ENCODE peak calls at places on chromosomes 4 and X, in four cellular contexts. K is suprapubic skin; U is SJSA1; Q is CD8-positive, alpha-beta T cell. J is an unnamed sample. For H3K36me3, the result is how much of the 10 kb centered on the place peaks cover.

GRCh38 chrX:68684291-68684918 is 36.9 kb downstream of the STARD8 start:
- DNase-seq in U (no peak), K (no peak), Q (no peak), J (no peak)

GRCh38 chr4:8763966-8764901 is 107.4 kb downstream of the HMX1 start:
- DNase-seq in K (peak), U (no peak), Q (no peak), J (no peak)

GRCh38 chr4:122117743-122118142 is 34.4 kb upstream of the BLTP1 start:
- DNase-seq in Q (peak), K (no peak), U (no peak), J (peak)

GRCh38 chr4:59629348-59629747 is 1570.8 kb upstream of the ADGRL3 start:
- DNase-seq in Q (no peak), U (no peak), K (no peak), J (no peak)

GRCh38 chr4:24793219-24794005 is 2.0 kb upstream of the SOD3 start:
- DNase-seq in Q (no peak), K (peak), U (no peak), J (no peak)

GRCh38 chr4:77493829-77494551 is 111.6 kb upstream of the CXCL13 start:
- DNase-seq in Q (no peak), K (no peak), U (no peak), J (no peak)

GRCh38 chr4:158860856-158861255 is 92.0 kb downstream of the FNIP2 start:
- DNase-seq in K (no peak), Q (no peak), U (no peak), J (peak)

GRCh38 chrX:38754102-38754790 is 47.0 kb upstream of the MID1IP1 start:
- DNase-seq in Q (no peak), U (no peak), K (no peak), J (peak)

GRCh38 chr4:85132117-85132516 is 165.6 kb upstream of the WDFY3 start:
- DNase-seq in Q (no peak), U (no peak), K (no peak), J (no peak)

GRCh38 chrX:10508891-10509290 is 111.5 kb downstream of the MID1 start:
- DNase-seq in K (no peak), U (no peak), Q (no peak), J (no peak)

GRCh38 chrX:72461766-72462165 is 110.9 kb downstream of the HDAC8 start:
- DNase-seq in K (no peak), Q (no peak), U (no peak), J (no peak)

GRCh38 chrX:149283853-149284252 is 221.3 kb downstream of the IDS start:
- DNase-seq in Q (no peak), U (no peak), K (no peak), J (no peak)

GRCh38 chrX:149282909-149283308 is 222.2 kb downstream of the IDS start:
- DNase-seq in K (no peak), U (no peak), Q (no peak), J (no peak)

GRCh38 chrX:149284616-149285015 is 220.5 kb downstream of the IDS start:
- DNase-seq in K (no peak), Q (no peak), U (no peak), J (no peak)

DNA sequence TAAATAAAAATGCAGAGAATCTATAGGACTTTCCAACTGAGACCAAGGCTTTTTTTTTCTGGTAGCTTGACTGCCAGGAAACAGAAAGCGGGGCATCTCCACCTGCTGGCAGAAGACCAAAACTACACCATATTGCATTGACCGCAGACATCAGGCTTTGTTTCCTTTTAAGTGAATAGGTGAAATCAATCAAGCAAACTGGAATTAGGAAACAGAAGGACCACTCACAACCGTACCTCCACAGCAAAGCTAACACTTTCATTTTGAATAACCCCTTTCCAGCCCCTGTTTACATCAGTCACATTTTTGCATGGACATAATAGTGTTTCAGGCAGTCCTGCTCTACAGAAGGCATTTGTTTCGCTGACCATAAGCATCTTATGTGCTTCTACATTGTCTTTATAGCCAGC is 218.2 kb downstream of the IDS start:
- DNase-seq in U (no peak), Q (peak), K (no peak), J (peak)
- H3K27ac ChIP-seq in U (no peak), Q (no peak), K (no peak), J (no peak)

DNA sequence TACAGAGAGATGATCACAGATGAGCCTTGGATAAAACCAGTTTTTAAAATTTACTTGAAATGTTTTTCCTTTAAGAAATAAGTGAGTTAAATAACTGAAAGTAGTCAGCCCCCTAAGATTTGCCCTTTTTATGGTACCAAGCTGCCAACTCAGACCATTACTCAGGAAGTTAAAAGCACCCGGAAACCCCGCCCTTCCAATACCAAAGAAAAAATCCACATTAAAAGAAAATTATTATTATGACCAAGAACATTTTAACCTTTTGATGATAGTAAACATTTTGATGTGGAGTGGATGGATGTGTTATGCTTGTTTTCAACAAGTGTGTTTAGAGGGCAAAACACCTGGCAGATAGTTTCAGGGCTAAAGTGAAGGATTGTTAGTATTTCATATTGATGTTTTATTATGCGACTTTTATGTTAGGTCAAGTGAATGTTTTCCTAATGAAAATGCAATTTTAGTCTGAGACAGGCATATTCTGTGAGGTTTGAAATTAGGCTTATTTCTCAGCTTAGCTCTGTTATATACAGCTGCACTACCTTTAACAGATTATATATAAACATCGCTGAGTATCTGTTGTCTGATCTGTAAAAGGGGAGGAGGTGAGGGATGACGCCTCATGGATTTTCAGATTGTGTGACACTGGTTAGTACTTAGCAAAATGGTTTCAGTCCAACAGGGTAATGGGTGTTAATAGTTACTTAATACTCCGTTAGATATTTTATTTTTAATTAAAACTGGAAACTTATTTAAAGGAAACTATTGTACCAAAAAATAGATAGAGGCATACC is 89.0 kb downstream of the KDM6A start:
- DNase-seq in Q (no peak), U (no peak), K (no peak), J (no peak)
- H3K36me3 ChIP-seq in Q (under half), U (under half), K (under half), J (under half)

GRCh38 chr4:1248262-1249147 is at the start of gene CTBP1:
- DNase-seq in Q (peak), K (peak), U (peak), J (peak)

GRCh38 chr4:1247811-1248261 is 1.1 kb downstream of the CTBP1 start:
- DNase-seq in Q (no peak), K (peak), U (no peak), J (no peak)

GRCh38 chr4:1245481-1246051 is 3.4 kb downstream of the CTBP1 start:
- DNase-seq in K (peak), U (no peak), Q (no peak), J (no peak)

GRCh38 chr4:1246111-1246881 is 2.6 kb downstream of the CTBP1 start:
- DNase-seq in U (no peak), Q (no peak), K (peak), J (no peak)

GRCh38 chr4:1246901-1247810 is 1.8 kb downstream of the CTBP1 start:
- DNase-seq in U (no peak), K (peak), Q (no peak), J (peak)
- H3K27ac ChIP-seq in U (peak), K (peak), Q (peak), J (peak)

GRCh38 chr4:1315838-1316536 is 26.3 kb downstream of the MAEA start:
- DNase-seq in Q (no peak), U (no peak), K (no peak), J (no peak)
- H3K36me3 ChIP-seq in Q (under half), U (under half), K (half or more), J (half or more)

GRCh38 chrX:19864736-19865135 is 22.7 kb downstream of the SH3KBP1 start:
- DNase-seq in K (no peak), Q (no peak), U (no peak), J (no peak)

GRCh38 chrX:19865567-19866363 is 21.6 kb downstream of the SH3KBP1 start:
- DNase-seq in U (no peak), Q (no peak), K (no peak), J (no peak)

GRCh38 chrX:19860571-19860970 is 26.8 kb downstream of the SH3KBP1 start:
- DNase-seq in U (no peak), Q (no peak), K (no peak), J (no peak)

GRCh38 chrX:19862634-19863236 is 24.7 kb downstream of the SH3KBP1 start:
- DNase-seq in K (no peak), U (no peak), Q (no peak), J (no peak)

GRCh38 chrX:19863237-19864223 is 23.9 kb downstream of the SH3KBP1 start:
- DNase-seq in K (no peak), Q (no peak), U (no peak), J (no peak)
- H3K27ac ChIP-seq in K (no peak), Q (no peak), U (peak), J (no peak)

DNA sequence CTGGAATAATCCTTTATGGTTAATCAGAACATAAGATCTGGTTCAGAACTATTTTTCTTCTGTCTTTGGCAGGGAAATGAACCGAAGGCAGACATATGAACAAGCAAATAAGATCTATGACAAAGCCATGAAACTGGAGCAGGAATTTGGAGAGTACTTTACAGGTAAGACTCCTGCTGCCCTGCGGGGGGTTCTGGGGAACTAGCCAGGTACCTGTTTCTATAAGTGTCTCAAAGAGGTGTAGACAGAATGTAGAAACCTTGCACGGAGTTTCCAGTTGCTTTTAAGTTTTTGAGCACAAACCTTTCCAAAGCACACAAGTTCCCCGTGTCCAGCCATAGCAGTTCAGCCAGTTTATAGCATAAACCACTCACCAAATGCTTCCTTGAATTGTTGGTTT is 56.2 kb downstream of the DLG3 start:
- DNase-seq in Q (no peak), K (no peak), U (no peak), J (no peak)
- H3K36me3 ChIP-seq in Q (under half), K (under half), U (under half), J (under half)

GRCh38 chrX:102599950-102600579 is 750 bp downstream of the ARMCX5 start:
- DNase-seq in K (no peak), Q (no peak), U (no peak), J (no peak)

GRCh38 chrX:102599084-102599949 is at the start of gene ARMCX5:
- DNase-seq in K (peak), U (peak), Q (peak), J (peak)

GRCh38 chrX:102606115-102606514 is 6.8 kb downstream of the ARMCX5 start:
- DNase-seq in K (no peak), Q (no peak), U (no peak), J (no peak)

DNA sequence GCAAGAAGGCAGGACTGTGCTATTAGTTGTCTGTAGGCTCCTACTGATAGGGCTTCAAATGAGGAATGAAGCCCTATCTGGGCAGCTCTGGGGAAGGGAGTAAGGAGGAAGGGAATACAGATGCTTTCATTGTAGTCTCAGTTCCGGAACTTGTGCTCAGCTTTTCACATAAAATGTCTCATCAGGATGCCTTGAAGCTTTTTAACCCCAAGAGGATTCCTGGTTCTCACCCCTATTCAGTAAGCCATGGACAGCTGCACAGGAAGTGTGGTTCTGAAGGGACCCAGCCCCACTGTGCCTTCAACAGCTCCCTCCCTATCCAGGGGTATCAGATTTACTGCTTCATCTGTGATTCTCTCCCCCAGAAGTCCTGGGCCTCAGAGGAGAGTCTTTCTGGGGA is 5.0 kb downstream of the ARMCX5 start:
- DNase-seq in Q (no peak), K (no peak), U (no peak), J (no peak)
- H3K27ac ChIP-seq in Q (no peak), K (no peak), U (no peak), J (no peak)

DNA sequence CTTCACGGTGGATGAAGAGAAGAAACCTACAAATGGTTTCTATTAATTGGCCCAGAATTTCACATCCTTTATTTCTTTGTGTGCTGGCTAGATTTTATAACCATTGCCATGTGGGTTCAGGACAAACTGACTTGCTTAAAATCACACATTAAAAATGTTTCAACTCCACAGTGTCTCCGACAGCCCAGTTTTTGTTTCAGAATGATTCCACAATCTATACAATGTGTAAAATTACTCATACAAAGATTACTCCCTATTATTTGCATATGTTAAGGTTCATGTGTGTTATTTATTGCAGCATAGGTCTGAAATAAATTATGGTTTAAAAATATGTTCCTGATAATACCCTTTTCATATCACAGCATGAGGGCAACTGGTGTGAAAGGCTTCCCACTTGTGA is 20.6 kb downstream of the DCHS2 start:
- DNase-seq in Q (no peak), K (no peak), U (no peak), J (no peak)
- H3K36me3 ChIP-seq in Q (under half), K (under half), U (under half), J (under half)

DNA sequence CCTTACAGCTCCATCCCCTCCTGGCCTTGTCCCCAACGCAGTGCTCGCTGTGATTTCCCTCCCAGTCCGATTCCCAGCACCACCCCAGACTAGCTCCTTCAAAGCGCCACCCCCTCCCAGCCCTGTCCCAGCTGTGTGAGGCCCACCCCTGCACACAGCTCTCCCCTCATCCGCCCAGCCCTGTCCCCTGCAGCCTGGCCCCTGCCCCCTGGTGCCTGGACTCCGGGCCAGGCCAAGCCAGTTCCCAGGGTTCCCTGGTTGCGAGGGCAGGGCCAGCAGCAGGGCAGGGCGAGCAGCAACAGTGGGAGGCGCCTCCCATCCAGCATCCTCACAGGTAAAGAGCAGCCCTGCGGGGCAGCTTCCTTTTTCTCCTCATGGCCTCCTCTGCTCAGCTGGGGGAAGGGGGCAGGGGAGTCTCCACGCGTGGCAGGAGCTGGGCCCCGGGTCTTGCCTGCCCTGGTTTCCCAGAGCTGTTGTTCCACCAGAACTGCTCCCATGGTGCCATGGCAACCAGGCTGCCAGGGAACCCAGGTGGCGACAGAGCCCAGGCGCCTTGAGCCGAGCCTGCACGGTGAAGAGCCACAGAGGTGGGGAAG is 24.8 kb downstream of the IQSEC2 start:
- DNase-seq in K (no peak), Q (no peak), U (no peak), J (no peak)
- H3K27ac ChIP-seq in K (no peak), Q (no peak), U (no peak), J (no peak)

J was measured in CD4-positive, CD25-positive, alpha-beta regulatory T cell.